ENCODE peak calls at places on chromosomes 1 and 21, in four cellular contexts. One of them, this sample, is unnamed.

GRCh38 chr1:222914861-222915632 is 100.2 kb downstream of the DISP1 start:
- DNase-seq in MM.1S: no peak
- DNase-seq in GM23248: peak; percentile 90
- DNase-seq in PC-3: peak; percentile 92
- DNase-seq in this sample: no peak

GRCh38 chr1:38624341-38625039 is 235.1 kb downstream of the RRAGC start:
- DNase-seq in MM.1S: no peak
- DNase-seq in GM23248: no peak
- DNase-seq in PC-3: no peak
- DNase-seq in this sample: no peak

GRCh38 chr1:45026446-45026845 is 14.4 kb downstream of the UROD start:
- DNase-seq in MM.1S: no peak
- DNase-seq in GM23248: peak; percentile 25
- DNase-seq in PC-3: no peak
- DNase-seq in this sample: no peak

GRCh38 chr1:226886142-226886901 is 15.9 kb downstream of the PSEN2 start:
- DNase-seq in MM.1S: peak; percentile 55
- DNase-seq in GM23248: no peak
- DNase-seq in PC-3: no peak
- DNase-seq in this sample: no peak

GRCh38 chr1:147142886-147143285 is 29.4 kb downstream of the PRKAB2 start:
- DNase-seq in MM.1S: no peak
- DNase-seq in GM23248: no peak
- DNase-seq in PC-3: no peak
- DNase-seq in this sample: no peak

GRCh38 chr1:223831755-223832636 is 13.8 kb downstream of the TP53BP2 start:
- DNase-seq in MM.1S: no peak
- DNase-seq in GM23248: peak; percentile 84
- DNase-seq in PC-3: peak; percentile 81
- DNase-seq in this sample: no peak

GRCh38 chr1:206769331-206769731 is 1.2 kb upstream of the IL19 start:
- DNase-seq in MM.1S: peak; percentile 93
- DNase-seq in GM23248: no peak
- DNase-seq in PC-3: no peak
- DNase-seq in this sample: no peak

GRCh38 chr1:17110555-17110926 is 8.7 kb downstream of the PADI2 start:
- DNase-seq in MM.1S: no peak
- DNase-seq in GM23248: no peak
- DNase-seq in PC-3: no peak
- DNase-seq in this sample: no peak

GRCh38 chr1:219463629-219464028 is 149.3 kb downstream of the ZC3H11B start:
- DNase-seq in MM.1S: no peak
- DNase-seq in GM23248: peak; percentile 54
- DNase-seq in PC-3: no peak
- DNase-seq in this sample: no peak

GRCh38 chr1:204266504-204267034 is 52.8 kb upstream of the GOLT1A start:
- DNase-seq in MM.1S: no peak
- DNase-seq in GM23248: peak; percentile 41
- DNase-seq in PC-3: no peak
- DNase-seq in this sample: no peak

GRCh38 chr21:44697811-44698734 is 1.1 kb downstream of the KRTAP10-12 start:
- DNase-seq in MM.1S: no peak
- DNase-seq in GM23248: no peak
- DNase-seq in PC-3: no peak
- DNase-seq in this sample: peak; percentile 71

GRCh38 chr1:161736332-161736969 is 13.1 kb upstream of the DUSP12 start:
- DNase-seq in MM.1S: no peak
- DNase-seq in GM23248: peak; percentile 58
- DNase-seq in PC-3: peak; percentile 94
- DNase-seq in this sample: no peak

GRCh38 chr1:47663286-47663685 is 225.4 kb downstream of the FOXD2 start:
- DNase-seq in MM.1S: no peak
- DNase-seq in GM23248: no peak
- DNase-seq in PC-3: no peak
- DNase-seq in this sample: no peak

GRCh38 chr1:30169269-30169668 is 554.1 kb downstream of the MATN1 start:
- DNase-seq in MM.1S: no peak
- DNase-seq in GM23248: no peak
- DNase-seq in PC-3: no peak
- DNase-seq in this sample: no peak

GRCh38 chr1:83999316-83999819 is 436 bp upstream of the TTLL7 start:
- DNase-seq in MM.1S: peak; percentile 68
- DNase-seq in GM23248: peak; percentile 85
- DNase-seq in PC-3: peak; percentile 77
- DNase-seq in this sample: peak; percentile 94

GRCh38 chr21:37758997-37759396 is 157.3 kb downstream of the KCNJ6 start:
- DNase-seq in MM.1S: peak; percentile 40
- DNase-seq in GM23248: peak; percentile 68
- DNase-seq in PC-3: peak; percentile 53
- DNase-seq in this sample: peak; percentile 70

GRCh38 chr21:44742418-44743153 is 31.2 kb upstream of the TSPEAR start:
- DNase-seq in MM.1S: no peak
- DNase-seq in GM23248: peak; percentile 28
- DNase-seq in PC-3: peak; percentile 54
- DNase-seq in this sample: no peak

GRCh38 chr1:17538010-17538409 is 1.5 kb upstream of the ARHGEF10L start:
- DNase-seq in MM.1S: no peak
- DNase-seq in GM23248: peak; percentile 47
- DNase-seq in PC-3: no peak
- DNase-seq in this sample: no peak

GRCh38 chr1:19758227-19758830 is 41.4 kb downstream of the TMCO4 start:
- DNase-seq in MM.1S: peak; percentile 9
- DNase-seq in GM23248: peak; percentile 95
- DNase-seq in PC-3: peak; percentile 54
- DNase-seq in this sample: peak; percentile 31

GRCh38 chr21:44987301-44987885 is 47.6 kb downstream of the SLX9 start:
- DNase-seq in MM.1S: no peak
- DNase-seq in GM23248: no peak
- DNase-seq in PC-3: no peak
- DNase-seq in this sample: no peak

GRCh38 chr21:33660406-33660805 is 18.1 kb downstream of the ITSN1 start:
- DNase-seq in MM.1S: no peak
- DNase-seq in GM23248: peak; percentile 41
- DNase-seq in PC-3: no peak
- DNase-seq in this sample: no peak

GRCh38 chr1:228141871-228142615 is 2.0 kb downstream of the GUK1 start:
- DNase-seq in MM.1S: no peak
- DNase-seq in GM23248: no peak
- DNase-seq in PC-3: peak; percentile 71
- DNase-seq in this sample: no peak

GRCh38 chr1:161068306-161069200 is 1.1 kb downstream of the ARHGAP30 start:
- DNase-seq in MM.1S: peak; percentile 76
- DNase-seq in GM23248: no peak
- DNase-seq in PC-3: no peak
- DNase-seq in this sample: no peak

GRCh38 chr1:244860078-244860477 is 4.3 kb downstream of the HNRNPU start:
- DNase-seq in MM.1S: no peak
- DNase-seq in GM23248: no peak
- DNase-seq in PC-3: no peak
- DNase-seq in this sample: no peak
- H3K9ac ChIP-seq in MM.1S: no peak overlapping the region
- H3K9ac ChIP-seq in GM23248: peak overlapping the region; percentile 100
- H3K9ac ChIP-seq in PC-3: no peak overlapping the region
- H3K9ac ChIP-seq in this sample: peak overlapping the region; percentile 0

GRCh38 chr1:157723157-157723556 is 22.6 kb upstream of the FCRL3 start:
- DNase-seq in MM.1S: no peak
- DNase-seq in GM23248: no peak
- DNase-seq in PC-3: no peak
- DNase-seq in this sample: no peak

GRCh38 chr1:157721985-157722384 is 21.4 kb upstream of the FCRL3 start:
- DNase-seq in MM.1S: no peak
- DNase-seq in GM23248: no peak
- DNase-seq in PC-3: no peak
- DNase-seq in this sample: no peak

GRCh38 chr1:157724537-157725213 is 24.1 kb upstream of the FCRL3 start:
- DNase-seq in MM.1S: no peak
- DNase-seq in GM23248: no peak
- DNase-seq in PC-3: no peak
- DNase-seq in this sample: no peak

GRCh38 chr1:157725214-157725577 is 24.6 kb upstream of the FCRL3 start:
- DNase-seq in MM.1S: no peak
- DNase-seq in GM23248: no peak
- DNase-seq in PC-3: no peak
- DNase-seq in this sample: no peak
- H3F3A ChIP-seq in MM.1S: peaks cover 17% of the 10 kb centered on the region
- H3F3A ChIP-seq in GM23248: no peaks in the 10 kb centered on the region
- H3F3A ChIP-seq in PC-3: no peaks in the 10 kb centered on the region
- H3F3A ChIP-seq in this sample: no peaks in the 10 kb centered on the region

GRCh38 chr1:41366428-41367101 is 5.3 kb downstream of the FOXO6 start:
- DNase-seq in MM.1S: no peak
- DNase-seq in GM23248: no peak
- DNase-seq in PC-3: no peak
- DNase-seq in this sample: peak; percentile 48
- TF ChIP-seq EZH2 in MM.1S: peak; percentile 64
- TF ChIP-seq EZH2 in GM23248: no peak
- TF ChIP-seq EZH2 in PC-3: no peak
- TF ChIP-seq EZH2 in this sample: peak; percentile 75

GRCh38 chr1:175216444-175216843 is 23.9 kb upstream of the KIAA0040 start:
- DNase-seq in MM.1S: no peak
- DNase-seq in GM23248: no peak
- DNase-seq in PC-3: no peak
- DNase-seq in this sample: no peak
- H3K9ac ChIP-seq in MM.1S: no peak overlapping the region
- H3K9ac ChIP-seq in GM23248: no peak overlapping the region
- H3K9ac ChIP-seq in PC-3: no peak overlapping the region
- H3K9ac ChIP-seq in this sample: no peak overlapping the region

DNA sequence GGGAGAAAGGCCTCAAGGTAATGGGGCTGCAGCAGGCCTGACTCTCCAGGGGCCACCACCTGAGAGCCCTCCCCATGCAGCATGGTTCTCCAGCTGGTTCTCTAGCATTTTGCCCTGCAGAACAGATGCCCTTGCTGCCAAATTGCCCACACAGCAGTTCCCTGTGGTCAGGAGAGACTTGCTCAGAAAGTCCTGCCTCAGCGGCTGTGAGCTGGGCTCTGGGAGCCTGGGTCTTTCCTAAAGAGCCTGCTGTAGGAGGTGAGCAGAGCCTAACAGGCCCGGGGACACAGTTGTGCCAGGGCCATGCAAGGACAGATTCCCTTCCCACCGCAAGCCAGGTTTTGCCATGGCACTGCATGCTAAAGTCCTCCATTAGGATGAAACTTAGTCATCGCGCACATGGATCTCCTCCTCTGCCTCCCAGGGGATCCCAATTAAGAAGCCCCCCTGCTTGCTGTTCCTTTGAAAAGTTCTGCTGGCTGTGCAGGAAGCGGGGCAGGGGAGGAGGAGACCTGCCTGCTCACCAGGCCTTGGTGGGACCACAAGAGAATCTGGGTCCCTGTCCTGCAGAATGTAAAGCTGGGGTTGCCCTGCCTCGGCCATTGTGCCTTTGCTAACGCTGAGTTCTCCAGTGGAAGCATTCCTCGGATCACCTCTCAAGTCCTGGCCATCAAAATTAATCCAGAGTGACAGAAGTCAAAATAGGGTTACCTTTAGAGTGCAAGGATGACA is 21.4 kb downstream of the TEX35 start:
- DNase-seq in MM.1S: no peak
- DNase-seq in GM23248: no peak
- DNase-seq in PC-3: no peak
- DNase-seq in this sample: no peak
- H3F3A ChIP-seq in MM.1S: no peaks in the 10 kb centered on the region
- H3F3A ChIP-seq in GM23248: peaks cover 36% of the 10 kb centered on the region
- H3F3A ChIP-seq in PC-3: peaks cover 4% of the 10 kb centered on the region
- H3F3A ChIP-seq in this sample: no peaks in the 10 kb centered on the region

DNA sequence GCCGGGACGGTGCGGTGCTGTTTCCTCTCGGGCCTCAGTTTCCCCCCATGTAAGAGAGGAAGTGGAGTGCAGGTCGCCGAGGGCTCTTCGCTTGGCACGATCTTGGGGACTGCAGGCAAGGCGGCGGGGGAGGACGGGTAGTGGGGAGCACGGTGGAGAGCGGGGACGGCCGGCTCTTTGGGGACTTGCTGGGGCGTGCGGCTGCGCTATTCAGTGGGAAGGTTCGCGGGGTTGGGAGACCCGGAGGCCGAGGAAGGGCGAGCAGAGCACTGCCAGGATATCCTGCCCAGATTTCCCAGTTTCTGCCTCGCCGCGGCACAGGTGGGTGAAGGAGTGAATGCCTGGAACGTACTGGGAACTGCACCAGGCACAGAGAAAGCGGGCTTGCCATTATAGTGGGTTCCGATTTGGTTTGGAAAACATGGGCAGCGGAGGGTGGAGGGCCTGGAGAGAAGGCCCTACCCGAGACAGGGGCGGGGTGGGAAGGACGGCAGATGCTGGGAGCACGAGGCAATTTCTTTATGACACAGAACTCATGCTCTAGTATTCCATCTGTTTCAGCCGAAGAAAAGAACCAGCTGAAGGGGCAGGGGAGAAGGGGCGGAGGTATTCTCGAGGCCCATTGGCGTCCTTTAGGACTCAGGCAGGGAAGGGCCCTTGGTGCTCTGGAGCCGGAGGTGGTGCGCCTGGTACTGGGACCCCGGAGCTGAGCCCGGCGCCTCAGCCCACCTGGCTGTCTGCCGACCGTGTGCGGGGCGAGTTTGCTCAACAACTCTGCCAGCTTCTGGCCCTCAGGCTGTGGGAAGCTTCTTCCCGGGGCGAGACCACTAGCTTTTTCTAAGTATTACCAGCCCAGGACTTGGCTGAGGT is 970 bp downstream of the PCSK9 start:
- DNase-seq in MM.1S: no peak
- DNase-seq in GM23248: no peak
- DNase-seq in PC-3: no peak
- DNase-seq in this sample: peak; percentile 51
- TF ChIP-seq EZH2 in MM.1S: no peak
- TF ChIP-seq EZH2 in GM23248: no peak
- TF ChIP-seq EZH2 in PC-3: no peak
- TF ChIP-seq EZH2 in this sample: peak; percentile 77

DNA sequence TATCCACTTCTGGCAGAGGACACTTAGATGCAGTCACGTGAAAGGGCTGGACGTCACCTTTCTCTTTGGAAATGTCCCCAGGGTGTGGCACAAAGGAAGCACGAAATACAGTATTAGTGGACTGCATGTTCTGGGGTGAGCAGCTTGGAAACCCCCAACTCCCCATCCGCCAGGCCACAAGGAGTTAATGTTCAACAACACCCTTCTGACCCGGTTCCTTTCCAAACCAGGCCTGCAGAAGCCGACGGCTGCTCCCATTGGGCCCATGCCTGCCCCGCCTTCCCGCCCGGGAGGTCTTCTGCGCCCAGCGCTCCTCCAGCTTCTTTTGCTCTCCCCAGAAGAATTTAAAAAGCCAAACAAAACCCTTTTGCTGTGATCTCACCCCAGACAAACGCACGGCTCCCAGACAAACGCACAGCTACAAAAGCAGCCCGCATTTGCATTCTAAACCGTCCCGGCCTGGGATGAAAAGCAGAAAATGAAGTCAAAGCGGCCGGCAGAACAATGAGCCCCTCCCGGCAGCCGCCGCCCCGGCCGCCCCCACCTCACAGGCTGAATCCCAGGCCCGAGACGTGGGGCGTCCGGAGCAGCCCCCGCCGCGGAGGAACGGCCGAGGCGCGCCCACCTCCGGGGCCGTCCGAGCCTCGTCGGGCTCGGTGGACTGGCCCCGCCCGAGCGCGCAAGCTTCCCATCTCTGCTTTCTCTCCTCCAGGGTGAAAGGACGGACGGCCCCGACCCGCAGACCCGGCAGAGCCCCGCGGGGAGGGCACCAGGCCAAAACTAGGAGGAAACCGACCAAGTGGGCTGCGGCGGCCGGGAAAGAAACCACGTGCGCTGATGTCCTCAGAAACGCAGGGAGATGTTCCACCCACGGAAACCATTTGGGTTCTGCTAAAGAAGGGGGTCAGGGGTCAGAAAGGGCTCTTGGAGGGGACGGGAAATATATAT is 101.9 kb downstream of the PLPP3 start:
- DNase-seq in MM.1S: no peak
- DNase-seq in GM23248: peak; percentile 71
- DNase-seq in PC-3: no peak
- DNase-seq in this sample: peak; percentile 79
- H3K9ac ChIP-seq in MM.1S: no peak overlapping the region
- H3K9ac ChIP-seq in GM23248: peak overlapping the region; percentile 73
- H3K9ac ChIP-seq in PC-3: peak overlapping the region; percentile 21
- H3K9ac ChIP-seq in this sample: no peak overlapping the region